ENCODE peak calls at places on chromosome 6, in seven cellular contexts. One of them, this sample, is unnamed.

GRCh38 chr6:25014806-25015560 is 79.2 kb upstream of the RIPOR2 start:
- DNase-seq in mesendoderm: peak; percentile 71
- DNase-seq in NCI-H2029: peak; percentile 33
- DNase-seq in stimulated activated naive CD4-positive, alpha-beta T cell: peak; percentile 84
- DNase-seq in left ventricle myocardium inferior: no peak
- DNase-seq in naive B cell: no peak
- DNase-seq in stimulated activated CD8-positive, alpha-beta memory T cell treated with anti-CD3 and anti-CD28 coated beads, Interleukin-12 subunit alpha, Interleukin-12 subunit beta, amount 100 ng/mL, for 1 hour: no peak
- DNase-seq in this sample: no peak

GRCh38 chr6:144075187-144075586 is 20.2 kb downstream of the SF3B5 start:
- DNase-seq in mesendoderm: no peak
- DNase-seq in NCI-H2029: no peak
- DNase-seq in stimulated activated naive CD4-positive, alpha-beta T cell: no peak
- DNase-seq in left ventricle myocardium inferior: no peak
- DNase-seq in naive B cell: no peak
- DNase-seq in stimulated activated CD8-positive, alpha-beta memory T cell treated with anti-CD3 and anti-CD28 coated beads, Interleukin-12 subunit alpha, Interleukin-12 subunit beta, amount 100 ng/mL, for 1 hour: no peak
- DNase-seq in this sample: peak; percentile 24

GRCh38 chr6:155499574-155499973 is 43.9 kb upstream of the NOX3 start:
- DNase-seq in mesendoderm: no peak
- DNase-seq in NCI-H2029: no peak
- DNase-seq in stimulated activated naive CD4-positive, alpha-beta T cell: no peak
- DNase-seq in left ventricle myocardium inferior: no peak
- DNase-seq in naive B cell: no peak
- DNase-seq in stimulated activated CD8-positive, alpha-beta memory T cell treated with anti-CD3 and anti-CD28 coated beads, Interleukin-12 subunit alpha, Interleukin-12 subunit beta, amount 100 ng/mL, for 1 hour: no peak
- DNase-seq in this sample: no peak

GRCh38 chr6:55694148-55694547 is 115.2 kb upstream of the HMGCLL1 start:
- DNase-seq in mesendoderm: peak; percentile 92
- DNase-seq in NCI-H2029: no peak
- DNase-seq in stimulated activated naive CD4-positive, alpha-beta T cell: no peak
- DNase-seq in left ventricle myocardium inferior: peak; percentile 22
- DNase-seq in naive B cell: no peak
- DNase-seq in stimulated activated CD8-positive, alpha-beta memory T cell treated with anti-CD3 and anti-CD28 coated beads, Interleukin-12 subunit alpha, Interleukin-12 subunit beta, amount 100 ng/mL, for 1 hour: no peak
- DNase-seq in this sample: no peak

GRCh38 chr6:36829919-36830544 is 9.2 kb downstream of the CPNE5 start:
- DNase-seq in mesendoderm: no peak
- DNase-seq in NCI-H2029: peak; percentile 90
- DNase-seq in stimulated activated naive CD4-positive, alpha-beta T cell: no peak
- DNase-seq in left ventricle myocardium inferior: peak; percentile 84
- DNase-seq in naive B cell: no peak
- DNase-seq in stimulated activated CD8-positive, alpha-beta memory T cell treated with anti-CD3 and anti-CD28 coated beads, Interleukin-12 subunit alpha, Interleukin-12 subunit beta, amount 100 ng/mL, for 1 hour: no peak
- DNase-seq in this sample: no peak

GRCh38 chr6:107511410-107512070 is 21.6 kb downstream of the SOBP start:
- DNase-seq in mesendoderm: peak; percentile 79
- DNase-seq in NCI-H2029: no peak
- DNase-seq in stimulated activated naive CD4-positive, alpha-beta T cell: no peak
- DNase-seq in left ventricle myocardium inferior: peak; percentile 82
- DNase-seq in naive B cell: no peak
- DNase-seq in stimulated activated CD8-positive, alpha-beta memory T cell treated with anti-CD3 and anti-CD28 coated beads, Interleukin-12 subunit alpha, Interleukin-12 subunit beta, amount 100 ng/mL, for 1 hour: no peak
- DNase-seq in this sample: no peak

GRCh38 chr6:49555951-49556350 is 5.5 kb downstream of the C6orf141 start:
- DNase-seq in mesendoderm: no peak
- DNase-seq in NCI-H2029: no peak
- DNase-seq in stimulated activated naive CD4-positive, alpha-beta T cell: no peak
- DNase-seq in left ventricle myocardium inferior: no peak
- DNase-seq in naive B cell: no peak
- DNase-seq in stimulated activated CD8-positive, alpha-beta memory T cell treated with anti-CD3 and anti-CD28 coated beads, Interleukin-12 subunit alpha, Interleukin-12 subunit beta, amount 100 ng/mL, for 1 hour: no peak
- DNase-seq in this sample: no peak

GRCh38 chr6:501891-502601 is 110.5 kb downstream of the IRF4 start:
- DNase-seq in mesendoderm: peak; percentile 8
- DNase-seq in NCI-H2029: no peak
- DNase-seq in stimulated activated naive CD4-positive, alpha-beta T cell: no peak
- DNase-seq in left ventricle myocardium inferior: no peak
- DNase-seq in naive B cell: no peak
- DNase-seq in stimulated activated CD8-positive, alpha-beta memory T cell treated with anti-CD3 and anti-CD28 coated beads, Interleukin-12 subunit alpha, Interleukin-12 subunit beta, amount 100 ng/mL, for 1 hour: no peak
- DNase-seq in this sample: peak; percentile 71

GRCh38 chr6:167701010-167701409 is 125.7 kb upstream of the AFDN start:
- DNase-seq in mesendoderm: no peak
- DNase-seq in NCI-H2029: no peak
- DNase-seq in stimulated activated naive CD4-positive, alpha-beta T cell: no peak
- DNase-seq in left ventricle myocardium inferior: no peak
- DNase-seq in naive B cell: no peak
- DNase-seq in stimulated activated CD8-positive, alpha-beta memory T cell treated with anti-CD3 and anti-CD28 coated beads, Interleukin-12 subunit alpha, Interleukin-12 subunit beta, amount 100 ng/mL, for 1 hour: no peak
- DNase-seq in this sample: no peak

GRCh38 chr6:166464068-166464410 is 81.3 kb upstream of the MPC1 start:
- DNase-seq in mesendoderm: no peak
- DNase-seq in NCI-H2029: no peak
- DNase-seq in stimulated activated naive CD4-positive, alpha-beta T cell: no peak
- DNase-seq in left ventricle myocardium inferior: no peak
- DNase-seq in naive B cell: no peak
- DNase-seq in stimulated activated CD8-positive, alpha-beta memory T cell treated with anti-CD3 and anti-CD28 coated beads, Interleukin-12 subunit alpha, Interleukin-12 subunit beta, amount 100 ng/mL, for 1 hour: no peak
- DNase-seq in this sample: no peak

GRCh38 chr6:21882066-21882465 is 288.5 kb downstream of the SOX4 start:
- DNase-seq in mesendoderm: no peak
- DNase-seq in NCI-H2029: no peak
- DNase-seq in stimulated activated naive CD4-positive, alpha-beta T cell: no peak
- DNase-seq in left ventricle myocardium inferior: no peak
- DNase-seq in naive B cell: no peak
- DNase-seq in stimulated activated CD8-positive, alpha-beta memory T cell treated with anti-CD3 and anti-CD28 coated beads, Interleukin-12 subunit alpha, Interleukin-12 subunit beta, amount 100 ng/mL, for 1 hour: no peak
- DNase-seq in this sample: no peak

GRCh38 chr6:21731411-21732031 is 138.0 kb downstream of the SOX4 start:
- DNase-seq in mesendoderm: peak; percentile 52
- DNase-seq in NCI-H2029: peak; percentile 57
- DNase-seq in stimulated activated naive CD4-positive, alpha-beta T cell: no peak
- DNase-seq in left ventricle myocardium inferior: no peak
- DNase-seq in naive B cell: no peak
- DNase-seq in stimulated activated CD8-positive, alpha-beta memory T cell treated with anti-CD3 and anti-CD28 coated beads, Interleukin-12 subunit alpha, Interleukin-12 subunit beta, amount 100 ng/mL, for 1 hour: no peak
- DNase-seq in this sample: no peak

GRCh38 chr6:10000461-10000992 is 414.3 kb downstream of the TFAP2A start:
- DNase-seq in mesendoderm: no peak
- DNase-seq in NCI-H2029: no peak
- DNase-seq in stimulated activated naive CD4-positive, alpha-beta T cell: no peak
- DNase-seq in left ventricle myocardium inferior: no peak
- DNase-seq in naive B cell: no peak
- DNase-seq in stimulated activated CD8-positive, alpha-beta memory T cell treated with anti-CD3 and anti-CD28 coated beads, Interleukin-12 subunit alpha, Interleukin-12 subunit beta, amount 100 ng/mL, for 1 hour: no peak
- DNase-seq in this sample: no peak

GRCh38 chr6:23173231-23173630 is 603.9 kb downstream of the HDGFL1 start:
- DNase-seq in mesendoderm: no peak
- DNase-seq in NCI-H2029: no peak
- DNase-seq in stimulated activated naive CD4-positive, alpha-beta T cell: no peak
- DNase-seq in left ventricle myocardium inferior: no peak
- DNase-seq in naive B cell: no peak
- DNase-seq in stimulated activated CD8-positive, alpha-beta memory T cell treated with anti-CD3 and anti-CD28 coated beads, Interleukin-12 subunit alpha, Interleukin-12 subunit beta, amount 100 ng/mL, for 1 hour: no peak
- DNase-seq in this sample: no peak

GRCh38 chr6:99736302-99736701 is 129.7 kb downstream of the PRDM13 start:
- DNase-seq in mesendoderm: peak; percentile 14
- DNase-seq in NCI-H2029: no peak
- DNase-seq in stimulated activated naive CD4-positive, alpha-beta T cell: no peak
- DNase-seq in left ventricle myocardium inferior: no peak
- DNase-seq in naive B cell: no peak
- DNase-seq in stimulated activated CD8-positive, alpha-beta memory T cell treated with anti-CD3 and anti-CD28 coated beads, Interleukin-12 subunit alpha, Interleukin-12 subunit beta, amount 100 ng/mL, for 1 hour: no peak
- DNase-seq in this sample: peak; percentile 1

GRCh38 chr6:39891976-39892375 is 42.3 kb downstream of the MOCS1 start:
- DNase-seq in mesendoderm: no peak
- DNase-seq in NCI-H2029: no peak
- DNase-seq in stimulated activated naive CD4-positive, alpha-beta T cell: no peak
- DNase-seq in left ventricle myocardium inferior: no peak
- DNase-seq in naive B cell: no peak
- DNase-seq in stimulated activated CD8-positive, alpha-beta memory T cell treated with anti-CD3 and anti-CD28 coated beads, Interleukin-12 subunit alpha, Interleukin-12 subunit beta, amount 100 ng/mL, for 1 hour: no peak
- DNase-seq in this sample: no peak

GRCh38 chr6:466564-466963 is 75.0 kb downstream of the IRF4 start:
- DNase-seq in mesendoderm: no peak
- DNase-seq in NCI-H2029: no peak
- DNase-seq in stimulated activated naive CD4-positive, alpha-beta T cell: no peak
- DNase-seq in left ventricle myocardium inferior: no peak
- DNase-seq in naive B cell: no peak
- DNase-seq in stimulated activated CD8-positive, alpha-beta memory T cell treated with anti-CD3 and anti-CD28 coated beads, Interleukin-12 subunit alpha, Interleukin-12 subunit beta, amount 100 ng/mL, for 1 hour: no peak
- DNase-seq in this sample: no peak

GRCh38 chr6:30007132-30007764 is 53.8 kb upstream of the POLR1H start:
- DNase-seq in mesendoderm: peak; percentile 29
- DNase-seq in NCI-H2029: peak; percentile 53
- DNase-seq in stimulated activated naive CD4-positive, alpha-beta T cell: no peak
- DNase-seq in left ventricle myocardium inferior: peak; percentile 25
- DNase-seq in naive B cell: no peak
- DNase-seq in stimulated activated CD8-positive, alpha-beta memory T cell treated with anti-CD3 and anti-CD28 coated beads, Interleukin-12 subunit alpha, Interleukin-12 subunit beta, amount 100 ng/mL, for 1 hour: no peak
- DNase-seq in this sample: peak; percentile 47

GRCh38 chr6:157990321-157991066 is 8.8 kb downstream of the SYNJ2 start:
- DNase-seq in mesendoderm: no peak
- DNase-seq in NCI-H2029: no peak
- DNase-seq in stimulated activated naive CD4-positive, alpha-beta T cell: peak; percentile 43
- DNase-seq in left ventricle myocardium inferior: no peak
- DNase-seq in naive B cell: peak; percentile 40
- DNase-seq in stimulated activated CD8-positive, alpha-beta memory T cell treated with anti-CD3 and anti-CD28 coated beads, Interleukin-12 subunit alpha, Interleukin-12 subunit beta, amount 100 ng/mL, for 1 hour: no peak
- DNase-seq in this sample: peak; percentile 53

GRCh38 chr6:36616888-36617521 is 22.8 kb downstream of the SRSF3 start:
- DNase-seq in mesendoderm: no peak
- DNase-seq in NCI-H2029: peak; percentile 94
- DNase-seq in stimulated activated naive CD4-positive, alpha-beta T cell: no peak
- DNase-seq in left ventricle myocardium inferior: peak; percentile 30
- DNase-seq in naive B cell: no peak
- DNase-seq in stimulated activated CD8-positive, alpha-beta memory T cell treated with anti-CD3 and anti-CD28 coated beads, Interleukin-12 subunit alpha, Interleukin-12 subunit beta, amount 100 ng/mL, for 1 hour: no peak
- DNase-seq in this sample: no peak

This sample was measured in GM13976.